ENCODE peak calls at places on chromosomes 13 and 19, in seven cellular contexts. F is endothelial cell; E is choroid plexus epithelial cell; T is nephron progenitor cell; I is IMR-90; S is fibroblast of mammary gland; P is CD4-positive, alpha-beta T cell. V is an unnamed sample.

GRCh38 chr13:66981912-66982311 is 248.2 kb downstream of the PCDH9 start:
- DNase-seq in T (no peak), E (no peak), P (no peak), S (no peak), F (no peak), I (no peak), V (no peak)

GRCh38 chr19:56086671-56087430 is 34.2 kb downstream of the ZNF787 start:
- DNase-seq in F (no peak), S (no peak), P (no peak), I (no peak), E (no peak), T (no peak), V (no peak)

GRCh38 chr13:113620036-113620435 is 35.5 kb downstream of the TFDP1 start:
- DNase-seq in S (no peak), I (no peak), T (no peak), F (no peak), P (no peak), E (no peak), V (no peak)

GRCh38 chr19:7535035-7535992 is at the start of gene PNPLA6:
- DNase-seq in E (peak; percentile 97), S (peak; percentile 92), T (peak; percentile 96), P (peak; percentile 88), I (peak; percentile 92), F (peak; percentile 96), V (peak; percentile 91)

GRCh38 chr19:18013621-18014111 is 5.7 kb downstream of the ARRDC2 start:
- DNase-seq in E (no peak), F (no peak), P (no peak), T (peak; percentile 68), I (no peak), S (no peak), V (peak; percentile 33)

GRCh38 chr13:23794267-23795161 is 94.7 kb downstream of the MIPEP start:
- DNase-seq in S (peak; percentile 67), F (no peak), I (peak; percentile 85), E (peak; percentile 66), T (no peak), P (no peak), V (no peak)

GRCh38 chr19:11405846-11406643 is 13.1 kb downstream of the RGL3 start:
- DNase-seq in P (peak; percentile 23), S (peak; percentile 34), I (no peak), F (peak; percentile 29), E (no peak), T (peak; percentile 61), V (no peak)

GRCh38 chr19:45934551-45935230 is 20.1 kb upstream of the NANOS2 start:
- DNase-seq in S (no peak), E (no peak), I (no peak), F (no peak), P (no peak), T (no peak), V (no peak)

GRCh38 chr13:21420706-21421105 is 38.4 kb downstream of the ZDHHC20 start:
- DNase-seq in T (no peak), P (no peak), E (peak; percentile 64), F (no peak), S (peak; percentile 34), I (peak; percentile 58), V (no peak)

GRCh38 chr13:75365724-75366173 is 116.2 kb downstream of the TBC1D4 start:
- DNase-seq in T (no peak), F (no peak), P (no peak), I (peak; percentile 86), E (peak; percentile 72), S (peak; percentile 83), V (no peak)
- TF ChIP-seq CTCF in T (no peak), F (no peak), P (no peak), I (peak; percentile 27), E (peak; percentile 28), S (peak; percentile 19), V (no peak)

GRCh38 chr13:110811751-110812110 is 98.2 kb downstream of the ING1 start:
- DNase-seq in E (no peak), P (no peak), T (no peak), F (no peak), S (no peak), I (no peak), V (no peak)

GRCh38 chr13:110815471-110816204 is 99.2 kb downstream of the ANKRD10 start:
- DNase-seq in E (peak; percentile 16), I (no peak), S (no peak), T (no peak), F (no peak), P (no peak), V (no peak)

GRCh38 chr13:110812111-110812868 is 98.8 kb downstream of the ING1 start:
- DNase-seq in S (peak; percentile 28), I (no peak), P (no peak), F (no peak), E (peak; percentile 31), T (no peak), V (no peak)

GRCh38 chr13:110812869-110813645 is 99.6 kb downstream of the ING1 start:
- DNase-seq in I (no peak), T (no peak), F (no peak), E (no peak), P (no peak), S (no peak), V (no peak)

DNA sequence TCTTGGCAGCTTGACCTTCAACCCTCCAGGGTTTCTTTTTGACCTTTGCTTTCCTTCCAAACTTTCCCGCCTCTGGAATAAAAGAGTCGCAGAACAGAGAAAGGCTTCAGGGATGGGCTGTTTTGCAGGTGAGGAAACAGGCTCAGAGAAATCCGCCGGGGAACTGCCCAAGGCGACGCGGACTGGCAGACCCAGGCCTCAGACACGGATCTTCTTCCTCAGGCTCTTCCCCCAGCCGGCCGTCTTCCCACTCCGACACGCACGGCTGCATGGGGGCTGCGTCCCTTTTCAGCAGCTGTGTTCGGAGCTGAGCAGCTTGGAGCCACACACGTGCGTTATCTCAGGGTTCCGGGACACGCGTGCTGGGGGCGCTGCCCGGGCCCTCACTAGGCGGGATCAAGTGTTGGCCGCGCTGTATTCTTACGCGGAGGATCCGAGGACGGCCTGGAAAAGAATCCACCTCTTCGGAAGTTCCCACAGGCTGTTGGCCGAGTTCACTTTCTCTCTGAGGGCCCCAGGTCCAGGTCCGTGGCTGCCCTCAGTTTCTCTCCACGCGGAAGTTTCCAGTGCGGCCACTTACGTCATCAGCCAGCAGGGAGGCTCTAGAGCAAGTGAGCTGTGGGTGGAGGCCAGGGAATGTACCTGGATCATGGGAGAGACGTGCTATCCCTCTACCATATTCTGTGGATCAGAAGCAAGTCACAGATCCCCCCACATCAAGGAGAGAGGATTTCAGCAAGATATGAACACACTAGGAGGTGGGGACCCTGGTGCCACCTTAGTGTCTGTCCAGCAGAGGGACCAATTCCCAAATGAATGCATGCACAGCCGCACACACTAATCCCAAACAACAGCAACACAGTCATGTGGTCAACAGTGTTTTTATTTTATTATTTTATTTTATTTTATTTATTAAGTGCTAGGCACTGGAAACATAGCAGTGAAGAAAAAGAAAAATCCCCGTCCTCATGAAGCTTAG is 100.4 kb downstream of the ING1 start:
- DNase-seq in E (no peak), T (no peak), I (no peak), P (no peak), S (peak; percentile 7), F (no peak), V (no peak)
- TF ChIP-seq CTCF in E (peak; percentile 16), T (no peak), I (no peak), P (no peak), S (no peak), F (no peak), V (peak; percentile 18)

GRCh38 chr19:49113762-49114629 is at the start of gene LIN7B:
- DNase-seq in T (peak; percentile 81), S (peak; percentile 38), I (peak; percentile 54), F (peak; percentile 87), E (peak; percentile 54), P (peak; percentile 66), V (peak; percentile 69)
- TF ChIP-seq CTCF in T (no peak), S (no peak), I (peak; percentile 67), F (no peak), E (peak; percentile 3), P (peak; percentile 47), V (peak; percentile 54)

GRCh38 chr19:36973021-36973843 is 57.1 kb downstream of the ZNF568 start:
- DNase-seq in E (peak; percentile 83), P (peak; percentile 63), F (peak; percentile 78), I (peak; percentile 50), T (no peak), S (peak; percentile 72), V (no peak)
- TF ChIP-seq CTCF in E (peak; percentile 97), P (peak; percentile 97), F (peak; percentile 24), I (peak; percentile 54), T (no peak), S (peak; percentile 68), V (no peak)

GRCh38 chr13:81320516-81320915 is 979.6 kb upstream of the SPRY2 start:
- DNase-seq in P (no peak), S (no peak), I (no peak), F (no peak), E (no peak), T (no peak), V (no peak)

GRCh38 chr13:81318231-81319019 is 977.5 kb upstream of the SPRY2 start:
- DNase-seq in T (no peak), F (no peak), P (no peak), I (no peak), S (no peak), E (no peak), V (no peak)
- TF ChIP-seq CTCF in T (no peak), F (no peak), P (no peak), I (no peak), S (no peak), E (no peak), V (no peak)

GRCh38 chr13:48977973-48978372 is 2.3 kb downstream of the FNDC3A start:
- DNase-seq in I (peak; percentile 57), T (no peak), S (peak; percentile 55), F (no peak), P (no peak), E (peak; percentile 16), V (no peak)
- TF ChIP-seq CTCF in I (no peak), T (no peak), S (no peak), F (no peak), P (no peak), E (no peak), V (no peak)

GRCh38 chr19:23440207-23440606 is 44.9 kb upstream of the ZNF91 start:
- DNase-seq in S (no peak), T (no peak), F (no peak), E (no peak), P (no peak), I (no peak), V (no peak)
- TF ChIP-seq CTCF in S (peak; percentile 15), T (no peak), F (no peak), E (peak; percentile 37), P (no peak), I (peak; percentile 3), V (no peak)

DNA sequence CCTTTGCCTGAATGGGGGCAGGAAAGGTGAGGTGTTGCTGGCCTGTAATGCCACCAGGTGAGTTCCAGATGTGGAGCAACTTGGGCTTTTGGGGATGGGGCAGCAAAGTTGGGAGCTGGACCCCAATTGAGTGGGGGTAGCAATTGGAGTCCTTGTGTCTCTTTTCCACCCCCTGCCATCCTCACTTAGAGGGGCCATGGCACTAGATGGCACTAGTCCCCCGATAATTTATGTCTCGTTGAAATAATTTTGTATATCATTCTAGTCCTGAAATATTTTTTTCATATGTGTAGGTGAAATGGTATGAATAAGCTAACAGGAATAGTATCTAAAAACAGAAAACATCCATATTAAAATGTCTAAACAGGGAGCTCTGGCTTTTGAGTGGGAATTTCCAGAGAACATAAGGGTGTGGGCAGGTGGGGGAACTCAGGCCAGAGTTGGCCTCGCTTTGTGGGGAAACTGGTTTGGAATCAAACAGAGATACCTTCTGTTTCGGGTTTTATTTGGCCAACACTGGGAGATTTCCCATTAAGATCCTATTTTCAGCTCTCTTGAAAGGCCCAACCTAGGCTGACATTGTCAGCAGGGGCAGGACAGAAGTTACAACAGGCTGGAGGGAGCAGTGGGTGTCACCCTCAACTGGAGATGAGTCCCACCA is 3.4 kb downstream of the ZNF576 start:
- DNase-seq in E (no peak), P (no peak), F (no peak), S (no peak), I (no peak), T (no peak), V (no peak)
- TF ChIP-seq CTCF in E (no peak), P (no peak), F (no peak), S (no peak), I (no peak), T (no peak), V (no peak)

V was measured in neural crest cell.